ENCODE peak calls at places on chromosomes 3 and 15, in five cellular contexts. E is H9, K is IMR-90, G is mesendoderm, M is trophoblast cell. R is an unnamed sample. For H3K4me1, the result is how much of the 10 kb centered on the place peaks cover.

GRCh38 chr15:40010681-40011080 is 28.3 kb downstream of the SRP14 start:
- DNase-seq in G (no peak), E (no peak), M (no peak), K (peak), R (no peak)

GRCh38 chr15:42846647-42847046 is 73.9 kb downstream of the TTBK2 start:
- DNase-seq in G (peak), K (no peak), M (no peak), E (no peak), R (no peak)

GRCh38 chr15:98967096-98967495 is 40.5 kb downstream of the PGPEP1L start:
- DNase-seq in G (no peak), E (no peak), K (no peak), M (no peak), R (no peak)

GRCh38 chr3:141788147-141788546 is 24.9 kb downstream of the GRK7 start:
- DNase-seq in E (no peak), M (no peak), G (no peak), K (no peak), R (no peak)

GRCh38 chr15:63675263-63675662 is 78.1 kb downstream of the FBXL22 start:
- DNase-seq in M (no peak), G (no peak), K (no peak), E (no peak), R (no peak)

GRCh38 chr15:56968821-56969220 is 50.4 kb downstream of the TCF12 start:
- DNase-seq in E (no peak), M (no peak), G (no peak), K (no peak), R (peak)

GRCh38 chr3:7249493-7250076 is 388.7 kb downstream of the GRM7 start:
- DNase-seq in G (peak), M (no peak), K (no peak), E (no peak), R (no peak)

GRCh38 chr3:5221701-5222100 is 34.2 kb downstream of the EDEM1 start:
- DNase-seq in G (no peak), E (no peak), K (no peak), M (no peak), R (no peak)

GRCh38 chr3:13608969-13609725 is 60.2 kb downstream of the FBLN2 start:
- DNase-seq in E (no peak), G (no peak), K (no peak), M (no peak), R (no peak)

GRCh38 chr3:20141841-20142240 is 44.2 kb downstream of the SGO1 start:
- DNase-seq in K (no peak), G (peak), M (no peak), E (peak), R (peak)

GRCh38 chr3:55091381-55092225 is 163.7 kb upstream of the LRTM1 start:
- DNase-seq in G (no peak), K (peak), E (no peak), M (peak), R (no peak)

GRCh38 chr15:74790080-74790916 is 8.4 kb downstream of the CSK start:
- DNase-seq in M (no peak), K (peak), E (no peak), G (no peak), R (no peak)

GRCh38 chr15:79172032-79172481 is 81.5 kb upstream of the RASGRF1 start:
- DNase-seq in G (peak), K (no peak), E (peak), M (peak), R (no peak)

GRCh38 chr15:48834756-48835155 is 23.9 kb upstream of the CEP152 start:
- DNase-seq in M (peak), E (no peak), K (no peak), G (no peak), R (no peak)

GRCh38 chr3:7423995-7424394 is 563.1 kb downstream of the GRM7 start:
- DNase-seq in E (peak), K (no peak), G (peak), M (no peak), R (no peak)

GRCh38 chr3:62164196-62164595 is 209.2 kb downstream of the FEZF2 start:
- DNase-seq in K (no peak), G (no peak), E (no peak), M (no peak), R (no peak)

GRCh38 chr3:128133273-128133883 is 9.8 kb upstream of the RUVBL1 start:
- DNase-seq in M (peak), K (peak), G (peak), E (peak), R (peak)

GRCh38 chr3:169923189-169923588 is 11.8 kb downstream of the SAMD7 start:
- DNase-seq in M (no peak), E (no peak), G (no peak), K (no peak), R (no peak)

GRCh38 chr3:15181511-15181910 is 24.5 kb upstream of the CAPN7 start:
- DNase-seq in E (no peak), K (no peak), M (no peak), G (no peak), R (no peak)

GRCh38 chr15:23564798-23565394 is 578 bp upstream of the MKRN3 start:
- DNase-seq in M (peak), E (no peak), K (no peak), G (no peak), R (peak)

GRCh38 chr15:73617310-73617709 is 15.9 kb downstream of the NPTN start:
- DNase-seq in K (no peak), G (peak), E (no peak), M (no peak), R (no peak)

GRCh38 chr15:73620078-73620477 is 13.1 kb downstream of the NPTN start:
- DNase-seq in E (no peak), M (no peak), K (peak), G (no peak), R (no peak)

GRCh38 chr15:73617910-73618309 is 15.3 kb downstream of the NPTN start:
- DNase-seq in G (peak), E (no peak), K (no peak), M (no peak), R (no peak)

GRCh38 chr15:73624530-73624929 is 8.7 kb downstream of the NPTN start:
- DNase-seq in E (no peak), G (no peak), M (no peak), K (peak), R (no peak)

GRCh38 chr15:73621286-73621826 is 11.8 kb downstream of the NPTN start:
- DNase-seq in M (no peak), G (no peak), K (no peak), E (no peak), R (no peak)
- H3K4me1 ChIP-seq in M (under half), G (under half), K (under half), E (under half), R (under half)

GRCh38 chr3:59407425-59407824 is 357.6 kb upstream of the CFAP20DC start:
- DNase-seq in K (no peak), M (no peak), E (peak), G (no peak), R (no peak)
- H4K8ac ChIP-seq in K (no peak), M (no peak), E (no peak), G (no peak), R (no peak)

GRCh38 chr15:60396560-60396963 is 1.2 kb downstream of the ANXA2 start:
- DNase-seq in M (peak), E (no peak), K (no peak), G (no peak), R (no peak)
- H3K4me1 ChIP-seq in M (under half), E (under half), K (under half), G (under half), R (under half)

DNA sequence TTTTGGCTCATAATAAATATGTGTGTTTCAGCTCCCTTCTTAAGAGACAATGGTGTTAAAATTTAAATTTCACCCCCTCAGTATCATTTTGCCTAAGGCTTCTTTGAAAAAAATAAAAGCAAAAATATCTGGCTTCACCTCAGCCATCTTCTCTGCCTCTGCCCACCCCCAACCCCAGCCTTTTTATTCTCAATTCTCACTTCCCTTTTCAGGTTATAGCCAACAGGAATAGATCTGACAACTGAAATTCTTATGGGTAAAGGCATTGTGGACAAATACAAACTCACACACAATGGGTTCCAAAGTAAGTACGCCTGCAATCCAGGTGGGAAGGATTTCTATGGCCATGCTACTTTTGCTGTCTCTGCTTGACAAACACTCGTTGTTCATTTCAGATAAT is 399.0 kb upstream of the ARRDC4 start:
- DNase-seq in G (no peak), K (no peak), M (no peak), E (no peak), R (no peak)
- H4K8ac ChIP-seq in G (no peak), K (no peak), M (no peak), E (no peak), R (no peak)

DNA sequence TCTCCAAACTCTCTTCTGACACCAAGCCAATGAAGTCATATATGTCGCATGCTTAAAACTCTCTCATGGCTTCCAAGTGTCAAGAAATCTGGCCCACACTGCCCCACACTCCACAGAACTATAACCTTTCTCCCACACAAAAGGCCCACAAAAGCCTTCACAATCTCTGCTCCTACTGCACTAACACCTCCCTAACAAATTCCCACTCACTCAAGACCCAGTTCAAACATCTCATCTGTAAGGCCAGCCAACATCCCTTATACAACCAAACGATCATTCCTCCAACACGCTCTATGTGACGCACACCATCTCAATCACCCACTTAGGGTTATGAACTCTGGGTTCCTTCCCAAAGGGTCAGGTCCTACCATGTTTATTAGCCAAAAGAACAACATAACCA is 13.5 kb downstream of the TBC1D2B start:
- DNase-seq in M (no peak), E (no peak), K (peak), G (no peak), R (no peak)
- H3K4me1 ChIP-seq in M (under half), E (under half), K (under half), G (under half), R (under half)

R was measured in neuronal stem cell.